ENCODE peak calls at places on chromosomes 11 and 22, in nine cellular contexts. J, O, S, X, Y, Q, P, L and K are unnamed samples.

GRCh38 chr11:126430581-126431320 is 75.3 kb downstream of the ST3GAL4 start:
- DNase-seq in J (no peak), O (no peak), S (no peak), X (no peak), Y (no peak), Q (no peak), P (no peak), L (no peak), K (no peak)

GRCh38 chr22:47371263-47372090 is 609.0 kb downstream of the TBC1D22A start:
- DNase-seq in J (no peak), O (peak), S (no peak), X (peak), Y (no peak), Q (no peak), P (no peak), L (no peak), K (no peak)

GRCh38 chr22:22720724-22721261 is 76.4 kb downstream of the GGTLC2 start:
- DNase-seq in J (no peak), O (no peak), S (peak), X (peak), Y (no peak), Q (peak), P (no peak), L (no peak), K (no peak)

GRCh38 chr11:130852589-130852988 is 63.7 kb downstream of the SNX19 start:
- DNase-seq in J (no peak), O (no peak), S (no peak), X (no peak), Y (no peak), Q (no peak), P (no peak), L (no peak), K (no peak)

GRCh38 chr11:95338430-95338991 is 107.5 kb upstream of the SESN3 start:
- DNase-seq in J (peak), O (no peak), S (peak), X (peak), Y (peak), Q (no peak), P (no peak), L (no peak), K (peak)

GRCh38 chr11:17792161-17792560 is 57.6 kb downstream of the KCNC1 start:
- DNase-seq in J (no peak), O (no peak), S (no peak), X (no peak), Y (no peak), Q (no peak), P (no peak), L (no peak), K (no peak)

GRCh38 chr11:131629925-131630324 is 259.5 kb downstream of the NTM start:
- DNase-seq in J (no peak), O (no peak), S (no peak), X (no peak), Y (no peak), Q (no peak), P (no peak), L (no peak), K (no peak)

GRCh38 chr22:36027960-36028645 is 521 bp downstream of the RBFOX2 start:
- DNase-seq in J (no peak), O (peak), S (no peak), X (peak), Y (peak), Q (peak), P (no peak), L (no peak), K (no peak)

GRCh38 chr11:13040969-13041561 is 31.9 kb downstream of the RASSF10 start:
- DNase-seq in J (no peak), O (no peak), S (peak), X (no peak), Y (no peak), Q (no peak), P (no peak), L (no peak), K (no peak)

GRCh38 chr22:24583221-24583971 is 9.5 kb downstream of the LRRC75B start:
- DNase-seq in J (peak), O (peak), S (peak), X (no peak), Y (peak), Q (peak), P (no peak), L (no peak), K (no peak)

GRCh38 chr11:9747816-9748215 is 83.9 kb downstream of the SWAP70 start:
- DNase-seq in J (no peak), O (no peak), S (no peak), X (no peak), Y (no peak), Q (no peak), P (no peak), L (no peak), K (no peak)

GRCh38 chr11:26974068-26974790 is 19.7 kb upstream of the FIBIN start:
- DNase-seq in J (no peak), O (no peak), S (peak), X (no peak), Y (no peak), Q (no peak), P (no peak), L (no peak), K (no peak)

GRCh38 chr11:61543606-61544306 is 35.2 kb downstream of the LRRC10B start:
- DNase-seq in J (no peak), O (no peak), S (peak), X (no peak), Y (no peak), Q (no peak), P (no peak), L (no peak), K (peak)

GRCh38 chr11:70568504-70569172 is 170.3 kb downstream of the CTTN start:
- DNase-seq in J (peak), O (peak), S (peak), X (no peak), Y (peak), Q (no peak), P (no peak), L (no peak), K (peak)

GRCh38 chr11:31442086-31442485 is 67.3 kb downstream of the IMMP1L start:
- DNase-seq in J (no peak), O (no peak), S (no peak), X (no peak), Y (no peak), Q (no peak), P (no peak), L (no peak), K (no peak)

GRCh38 chr22:32815943-32816342 is 14.4 kb downstream of the TIMP3 start:
- DNase-seq in J (peak), O (no peak), S (no peak), X (no peak), Y (no peak), Q (no peak), P (no peak), L (no peak), K (no peak)

GRCh38 chr11:1077033-1077416 is 2.4 kb downstream of the MUC2 start:
- DNase-seq in J (peak), O (no peak), S (no peak), X (no peak), Y (peak), Q (no peak), P (no peak), L (no peak), K (no peak)

GRCh38 chr22:19974935-19975706 is 33.5 kb upstream of the TXNRD2 start:
- DNase-seq in J (no peak), O (no peak), S (peak), X (no peak), Y (no peak), Q (no peak), P (peak), L (no peak), K (no peak)

GRCh38 chr11:119537641-119538253 is 114.8 kb upstream of the THY1 start:
- DNase-seq in J (no peak), O (no peak), S (no peak), X (no peak), Y (no peak), Q (no peak), P (peak), L (no peak), K (no peak)

GRCh38 chr22:41367680-41368542 is 13.8 kb upstream of the TEF start:
- DNase-seq in J (peak), O (no peak), S (peak), X (peak), Y (peak), Q (peak), P (peak), L (no peak), K (no peak)

GRCh38 chr22:43273902-43274484 is 69.2 kb downstream of the SCUBE1 start:
- DNase-seq in J (no peak), O (no peak), S (peak), X (peak), Y (no peak), Q (peak), P (peak), L (no peak), K (peak)

GRCh38 chr22:38762607-38763006 is 6.8 kb upstream of the SUN2 start:
- DNase-seq in J (no peak), O (no peak), S (no peak), X (no peak), Y (no peak), Q (no peak), P (no peak), L (no peak), K (no peak)

GRCh38 chr11:2318123-2318522 is 16.3 kb downstream of the TSPAN32 start:
- DNase-seq in J (no peak), O (no peak), S (no peak), X (no peak), Y (no peak), Q (no peak), P (no peak), L (no peak), K (no peak)

GRCh38 chr22:39446239-39446721 is 10.5 kb upstream of the MGAT3 start:
- DNase-seq in J (no peak), O (no peak), S (no peak), X (no peak), Y (peak), Q (no peak), P (no peak), L (no peak), K (no peak)

GRCh38 chr11:68749501-68750196 is 1.7 kb downstream of the TESMIN start:
- DNase-seq in J (no peak), O (no peak), S (no peak), X (no peak), Y (no peak), Q (no peak), P (no peak), L (no peak), K (no peak)